ENCODE peak calls at places on chromosomes 1 and 21, in four cellular contexts. R is H1, T is HCT116, H is K562. N is an unnamed sample.

GRCh38 chr1:32998997-32999396 is 34.4 kb upstream of the RNF19B start:
- DNase-seq in R (no peak), H (no peak), T (no peak), N (no peak)

GRCh38 chr1:92342401-92342800 is 43.5 kb downstream of the RPAP2 start:
- DNase-seq in H (no peak), T (no peak), R (no peak), N (no peak)

GRCh38 chr1:172826096-172826741 is 167.3 kb downstream of the FASLG start:
- DNase-seq in T (peak), H (peak), R (no peak), N (peak)

GRCh38 chr1:169214598-169214997 is 108.1 kb downstream of the ATP1B1 start:
- DNase-seq in R (no peak), H (no peak), T (no peak), N (no peak)

GRCh38 chr1:19504796-19505693 is 19.7 kb upstream of the CAPZB start:
- DNase-seq in H (no peak), T (no peak), R (no peak), N (no peak)

GRCh38 chr1:38444311-38444710 is 397.7 kb upstream of the POU3F1 start:
- DNase-seq in H (no peak), R (no peak), T (no peak), N (no peak)

GRCh38 chr1:24896176-24896575 is 33.9 kb downstream of the RUNX3 start:
- DNase-seq in R (no peak), T (no peak), H (no peak), N (no peak)

GRCh38 chr1:89310505-89310904 is 37.8 kb upstream of the GBP5 start:
- DNase-seq in R (no peak), H (no peak), T (no peak), N (no peak)

GRCh38 chr1:79041666-79042065 is 35.1 kb upstream of the ADGRL4 start:
- DNase-seq in T (no peak), R (no peak), H (no peak), N (no peak)

GRCh38 chr1:58902830-58903229 is 119.0 kb upstream of the JUN start:
- DNase-seq in T (no peak), H (no peak), R (no peak), N (no peak)

GRCh38 chr1:81832573-81832972 is 31.8 kb downstream of the ADGRL2 start:
- DNase-seq in R (no peak), T (no peak), H (no peak), N (no peak)

GRCh38 chr1:246117066-246117791 is 389.9 kb downstream of the SMYD3 start:
- DNase-seq in H (peak), T (no peak), R (no peak), N (peak)

GRCh38 chr1:228109073-228109961 is at the start of gene MRPL55:
- DNase-seq in H (peak), T (peak), R (peak), N (peak)

GRCh38 chr21:26587621-26588260 is 14.7 kb upstream of the CYYR1 start:
- DNase-seq in T (no peak), R (no peak), H (no peak), N (peak)

GRCh38 chr21:44444286-44444931 is 10.9 kb upstream of the LRRC3 start:
- DNase-seq in R (no peak), T (peak), H (peak), N (no peak)

GRCh38 chr1:1347663-1348419 is 1.4 kb downstream of the DVL1 start:
- DNase-seq in H (peak), R (no peak), T (peak), N (no peak)

GRCh38 chr1:1348420-1349255 is 580 bp downstream of the DVL1 start:
- DNase-seq in R (no peak), H (peak), T (no peak), N (peak)

GRCh38 chr1:1347026-1347595 is 2.1 kb downstream of the DVL1 start:
- DNase-seq in T (no peak), H (no peak), R (no peak), N (no peak)

GRCh38 chr1:1351511-1352427 is 2.6 kb upstream of the DVL1 start:
- DNase-seq in H (no peak), R (no peak), T (no peak), N (no peak)

GRCh38 chr1:1349256-1350012 is at the start of gene DVL1:
- DNase-seq in R (no peak), T (no peak), H (peak), N (peak)
- TF ChIP-seq SIN3A in R (no peak), T (no peak), H (peak), N (no peak)

GRCh38 chr1:3417954-3418353 is 36.5 kb upstream of the ARHGEF16 start:
- DNase-seq in R (no peak), T (no peak), H (no peak), N (no peak)

GRCh38 chr1:3415260-3415952 is 39.1 kb upstream of the ARHGEF16 start:
- DNase-seq in R (no peak), H (no peak), T (no peak), N (no peak)

GRCh38 chr1:3418600-3418999 is 35.9 kb upstream of the ARHGEF16 start:
- DNase-seq in R (no peak), T (no peak), H (no peak), N (no peak)

GRCh38 chr1:3419415-3420204 is 34.9 kb upstream of the ARHGEF16 start:
- DNase-seq in R (no peak), T (no peak), H (no peak), N (no peak)

DNA sequence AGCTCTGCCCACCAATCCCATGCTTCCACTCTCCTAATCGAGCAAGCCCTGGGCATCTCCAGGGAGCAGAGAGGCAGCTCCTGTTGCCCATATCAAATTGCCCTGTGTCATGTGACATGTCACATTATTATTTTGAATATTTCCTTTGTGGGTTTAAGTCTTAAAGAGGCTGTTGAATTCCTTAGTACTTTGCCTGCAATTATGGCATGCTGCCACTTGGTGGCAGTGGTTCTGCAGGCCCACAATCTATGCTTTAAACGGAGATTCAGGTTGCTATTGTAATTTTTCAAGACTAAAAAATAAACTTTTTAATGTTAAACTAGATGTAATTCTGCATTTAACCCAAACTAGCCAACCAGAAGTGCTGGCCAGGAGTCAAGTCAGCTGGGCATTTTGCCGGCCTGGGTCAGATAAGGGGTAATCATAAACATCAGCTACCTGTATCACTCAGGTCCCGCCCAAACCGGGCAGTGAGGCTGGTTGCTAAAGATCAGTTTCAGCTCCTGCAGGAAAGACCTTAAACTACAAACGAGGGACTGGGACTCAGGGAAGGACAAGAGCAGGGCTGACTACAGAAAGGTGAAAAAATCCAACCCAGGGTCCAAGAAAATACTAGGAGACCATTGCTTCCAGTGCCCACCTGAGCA is 37.3 kb upstream of the ARHGEF16 start:
- DNase-seq in H (no peak), T (no peak), R (no peak), N (no peak)
- TF ChIP-seq CTCF in H (peak), T (peak), R (peak), N (peak)

GRCh38 chr1:183604811-183605210 is 14.6 kb upstream of the NCF2 start:
- DNase-seq in R (no peak), T (no peak), H (no peak), N (no peak)
- H3K4me2 ChIP-seq in R (no peak), T (no peak), H (no peak), N (no peak)

GRCh38 chr1:153532161-153532560 is 3.6 kb downstream of the S100A6 start:
- DNase-seq in R (no peak), T (no peak), H (no peak), N (no peak)
- TF ChIP-seq SIN3A in R (no peak), T (no peak), H (no peak), N (no peak)

DNA sequence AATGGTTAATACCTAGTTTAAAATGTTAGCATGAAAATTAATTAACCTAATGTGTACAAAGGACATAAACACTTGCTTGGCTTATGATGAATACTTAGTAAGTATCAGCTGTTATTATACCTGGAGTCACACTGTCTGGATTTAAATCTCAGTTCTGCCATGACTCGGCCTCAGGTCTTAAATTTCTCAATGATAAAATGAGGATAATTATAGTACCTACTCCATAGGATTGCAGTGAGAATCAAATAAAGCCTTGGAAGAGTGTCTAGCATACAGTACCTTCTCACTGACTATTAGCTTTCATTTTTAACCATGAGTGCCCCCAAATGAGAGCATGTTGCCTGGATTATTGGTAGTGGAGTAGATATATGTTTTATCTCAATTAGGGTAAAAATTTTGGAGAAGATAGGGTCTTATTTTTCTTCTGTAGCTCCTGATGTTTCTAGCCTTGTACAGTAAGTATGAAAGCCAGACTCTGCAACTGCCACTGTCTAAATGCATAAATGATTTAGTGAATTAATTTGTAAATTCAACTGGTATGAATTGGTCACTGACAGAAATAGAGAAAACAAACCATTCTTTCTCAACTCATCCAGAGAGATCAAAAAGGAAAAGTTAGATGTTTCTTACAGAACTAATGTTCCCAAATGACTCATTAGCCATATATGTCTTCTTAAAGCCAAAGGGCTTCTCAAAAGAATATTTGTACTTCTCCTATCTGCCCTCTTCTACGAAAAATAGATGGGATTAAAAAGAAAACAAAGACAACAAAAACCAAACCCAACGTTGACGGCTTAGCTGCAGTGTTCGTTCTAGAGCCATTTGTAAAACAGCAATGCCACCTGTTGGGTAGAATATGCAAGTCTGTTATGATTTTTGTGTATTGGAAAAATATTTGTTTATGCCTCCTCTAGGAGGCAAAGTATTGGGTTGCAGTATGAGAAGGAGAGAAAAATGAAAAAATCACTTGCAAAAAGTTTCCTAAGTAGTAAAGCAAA is 53.8 kb upstream of the MROH9 start:
- DNase-seq in R (no peak), H (no peak), T (peak), N (no peak)
- TF ChIP-seq CTCF in R (peak), H (no peak), T (peak), N (peak)

GRCh38 chr1:67264899-67265298 is 42.8 kb upstream of the IL12RB2 start:
- DNase-seq in T (no peak), H (no peak), R (no peak), N (no peak)

GRCh38 chr1:67264152-67264551 is 43.5 kb upstream of the IL12RB2 start:
- DNase-seq in T (no peak), H (no peak), R (no peak), N (no peak)

GRCh38 chr1:67261646-67262045 is 46.0 kb upstream of the IL12RB2 start:
- DNase-seq in R (no peak), T (no peak), H (no peak), N (no peak)

GRCh38 chr1:67257173-67257535 is 50.5 kb upstream of the IL12RB2 start:
- DNase-seq in T (no peak), R (no peak), H (no peak), N (no peak)

GRCh38 chr1:67262735-67263134 is 44.9 kb upstream of the IL12RB2 start:
- DNase-seq in R (no peak), H (no peak), T (no peak), N (no peak)
- H3K4me2 ChIP-seq in R (no peak), H (no peak), T (no peak), N (no peak)

GRCh38 chr1:101004666-101005065 is 20.9 kb downstream of the DPH5 start:
- DNase-seq in R (no peak), H (no peak), T (no peak), N (no peak)

GRCh38 chr1:101006553-101006952 is 19.0 kb downstream of the DPH5 start:
- DNase-seq in R (no peak), H (no peak), T (no peak), N (no peak)

GRCh38 chr1:101005191-101005590 is 20.4 kb downstream of the DPH5 start:
- DNase-seq in R (no peak), H (no peak), T (no peak), N (no peak)

GRCh38 chr1:101004061-101004460 is 21.5 kb downstream of the DPH5 start:
- DNase-seq in H (no peak), R (no peak), T (no peak), N (no peak)

DNA sequence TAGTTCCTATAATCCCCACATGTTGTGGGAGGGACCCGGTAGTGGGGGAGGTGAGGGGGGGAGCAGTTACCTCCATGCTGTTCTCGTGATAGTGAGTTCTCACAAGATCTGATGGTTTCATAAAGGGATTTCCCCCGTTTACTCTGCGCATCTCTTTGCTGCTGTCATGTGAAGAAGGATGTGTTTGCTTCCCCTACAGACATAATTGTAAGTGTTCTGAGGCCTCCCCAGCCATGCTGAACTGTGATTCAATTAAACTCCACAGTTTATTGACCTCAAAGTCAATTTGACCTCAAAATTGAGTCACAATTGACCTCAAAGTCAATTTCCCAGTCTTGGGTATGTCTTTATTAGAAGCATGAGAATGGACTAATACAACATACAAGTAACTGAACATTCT is 19.7 kb downstream of the DPH5 start:
- DNase-seq in T (no peak), H (no peak), R (no peak), N (no peak)
- TF ChIP-seq SIN3A in T (no peak), H (no peak), R (no peak), N (no peak)

DNA sequence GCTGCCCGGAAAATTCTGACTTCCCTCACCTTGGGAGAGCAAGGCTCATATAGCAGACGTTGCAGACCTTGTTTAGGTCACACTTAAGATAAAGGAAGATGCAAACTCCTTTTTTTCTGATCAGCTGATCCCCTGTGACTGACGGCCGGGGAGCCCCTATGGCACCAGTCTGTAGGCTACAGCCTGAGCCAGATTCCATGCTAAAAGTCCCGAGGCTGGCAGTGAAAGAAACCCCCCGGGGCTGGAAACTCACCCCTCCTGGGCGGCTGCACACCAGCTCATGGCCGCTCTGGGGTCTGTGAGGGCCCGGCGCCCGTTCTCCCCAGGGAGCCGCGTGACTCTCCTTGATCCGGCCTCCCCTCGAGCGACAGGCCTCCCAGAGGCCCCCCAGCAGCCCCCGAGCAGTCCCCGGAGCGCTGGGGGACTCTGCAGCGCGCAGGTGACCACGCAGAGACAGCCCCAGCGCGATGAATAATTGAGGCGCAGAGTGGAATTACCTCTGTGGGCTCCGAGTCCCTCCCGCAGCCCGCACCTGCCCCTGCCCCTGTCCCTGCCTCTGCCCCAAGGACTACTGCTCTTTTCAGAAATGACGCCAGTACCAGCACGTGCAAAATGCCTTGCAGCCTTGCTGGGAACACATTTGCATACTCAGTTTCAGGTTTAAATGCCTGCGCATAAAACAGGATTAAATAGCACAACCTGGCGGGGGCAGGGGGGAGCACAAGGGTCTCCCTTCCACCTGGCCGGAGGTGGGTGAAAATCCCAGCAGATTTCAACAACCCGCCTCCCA is 62.6 kb upstream of the CLDN14 start:
- DNase-seq in H (no peak), T (no peak), R (peak), N (no peak)
- TF ChIP-seq CTCF in H (no peak), T (no peak), R (peak), N (no peak)

GRCh38 chr1:1322418-1322817 is 2.0 kb downstream of the INTS11 start:
- DNase-seq in H (no peak), R (no peak), T (no peak), N (no peak)
- H3K4me2 ChIP-seq in H (peak), R (no peak), T (no peak), N (no peak)